ENCODE peak calls at places on chromosomes 16 and 17, in six cellular contexts. O is CD8-positive, alpha-beta memory T cell; F is endodermal cell; T is T-helper 17 cell; Z is posterior cingulate gyrus; L is glomerular endothelial cell. V is an unnamed sample.
A peak's percentile ranks its signal among the peaks of the same experiment; 100 is the strongest.

GRCh38 chr17:39080416-39081179 is 70.8 kb downstream of the PLXDC1 start:
- DNase-seq in O (no peak), F (no peak), T (no peak), Z (peak; percentile 67), L (no peak), V (no peak)

GRCh38 chr16:48091077-48091476 is 64.7 kb downstream of the ABCC12 start:
- DNase-seq in O (no peak), F (no peak), T (no peak), Z (peak; percentile 46), L (no peak), V (peak; percentile 33)

GRCh38 chr16:57663436-57663835 is 4.7 kb upstream of the ADGRG3 start:
- DNase-seq in O (no peak), F (no peak), T (no peak), Z (no peak), L (no peak), V (no peak)

GRCh38 chr16:84583995-84584394 is 33.9 kb downstream of the COTL1 start:
- DNase-seq in O (no peak), F (no peak), T (no peak), Z (peak; percentile 62), L (no peak), V (no peak)

GRCh38 chr17:80270836-80271235 is 10.2 kb downstream of the RNF213 start:
- DNase-seq in O (peak; percentile 15), F (peak; percentile 98), T (no peak), Z (no peak), L (no peak), V (peak; percentile 89)

GRCh38 chr17:17156511-17156910 is 49.6 kb downstream of the PLD6 start:
- DNase-seq in O (no peak), F (no peak), T (no peak), Z (no peak), L (no peak), V (no peak)

GRCh38 chr16:57946181-57946801 is 24.6 kb downstream of the CNGB1 start:
- DNase-seq in O (no peak), F (no peak), T (no peak), Z (no peak), L (no peak), V (no peak)

GRCh38 chr16:57730771-57731730 is 4.5 kb upstream of the KATNB1 start:
- DNase-seq in O (no peak), F (peak; percentile 53), T (no peak), Z (no peak), L (no peak), V (no peak)

GRCh38 chr17:80997471-80998387 is 6.1 kb downstream of the CHMP6 start:
- DNase-seq in O (no peak), F (peak; percentile 42), T (no peak), Z (no peak), L (no peak), V (no peak)

GRCh38 chr17:60391419-60392041 is 403 bp downstream of the USP32 start:
- DNase-seq in O (no peak), F (no peak), T (no peak), Z (no peak), L (no peak), V (peak; percentile 78)

GRCh38 chr16:87708181-87708580 is 57.6 kb downstream of the KLHDC4 start:
- DNase-seq in O (no peak), F (no peak), T (no peak), Z (no peak), L (no peak), V (no peak)

GRCh38 chr16:64153718-64154117 is 968.1 kb downstream of the CDH11 start:
- DNase-seq in O (no peak), F (no peak), T (no peak), Z (no peak), L (no peak), V (no peak)

GRCh38 chr17:31392002-31392855 is 754 bp downstream of the RAB11FIP4 start:
- DNase-seq in O (no peak), F (peak; percentile 63), T (no peak), Z (no peak), L (no peak), V (peak; percentile 28)

GRCh38 chr17:40333781-40334453 is 24.9 kb downstream of the RARA start:
- DNase-seq in O (no peak), F (no peak), T (no peak), Z (no peak), L (no peak), V (no peak)

GRCh38 chr17:66044083-66044482 is 147.8 kb downstream of the CEP112 start:
- DNase-seq in O (no peak), F (no peak), T (no peak), Z (no peak), L (no peak), V (no peak)

GRCh38 chr16:85652431-85653221 is 36.1 kb downstream of the GINS2 start:
- DNase-seq in O (no peak), F (peak; percentile 70), T (no peak), Z (peak; percentile 60), L (no peak), V (no peak)

GRCh38 chr17:61405047-61405685 is 5.5 kb downstream of the TBX2 start:
- DNase-seq in O (no peak), F (peak; percentile 85), T (no peak), Z (no peak), L (no peak), V (peak; percentile 57)

GRCh38 chr17:36869856-36870617 is 67.2 kb upstream of the LHX1 start:
- DNase-seq in O (no peak), F (peak; percentile 85), T (no peak), Z (no peak), L (no peak), V (peak; percentile 64)

GRCh38 chr17:72305964-72306551 is 185.2 kb downstream of the SOX9 start:
- DNase-seq in O (no peak), F (no peak), T (no peak), Z (no peak), L (no peak), V (no peak)

GRCh38 chr16:12541672-12542071 is 262.0 kb downstream of the CPPED1 start:
- DNase-seq in O (no peak), F (no peak), T (no peak), Z (no peak), L (no peak), V (no peak)

GRCh38 chr17:50863221-50863843 is 2.8 kb downstream of the TOB1 start:
- DNase-seq in O (no peak), F (peak; percentile 91), T (no peak), Z (peak; percentile 46), L (no peak), V (peak; percentile 79)

GRCh38 chr17:68812876-68813584 is 142.2 kb downstream of the ABCA8 start:
- DNase-seq in O (no peak), F (no peak), T (no peak), Z (no peak), L (no peak), V (no peak)

GRCh38 chr17:65413390-65413789 is 148.1 kb downstream of the AXIN2 start:
- DNase-seq in O (no peak), F (peak; percentile 11), T (no peak), Z (no peak), L (no peak), V (no peak)

GRCh38 chr17:56497132-56497531 is 96.4 kb upstream of the NOG start:
- DNase-seq in O (no peak), F (no peak), T (no peak), Z (no peak), L (no peak), V (no peak)

GRCh38 chr17:20116683-20117309 is 107.6 kb downstream of the SPECC1 start:
- DNase-seq in O (peak; percentile 55), F (peak; percentile 86), T (peak; percentile 39), Z (no peak), L (no peak), V (peak; percentile 89)

GRCh38 chr17:80826346-80826954 is 165.2 kb upstream of the CHMP6 start:
- DNase-seq in O (no peak), F (no peak), T (no peak), Z (no peak), L (no peak), V (no peak)

GRCh38 chr17:36978810-36979584 is 30.2 kb downstream of the AATF start:
- DNase-seq in O (no peak), F (no peak), T (no peak), Z (no peak), L (no peak), V (no peak)

GRCh38 chr16:4937782-4938682 is 1.1 kb upstream of the PPL start:
- DNase-seq in O (no peak), F (peak; percentile 23), T (no peak), Z (no peak), L (no peak), V (no peak)

GRCh38 chr17:82439194-82439828 is 11.2 kb downstream of the CYBC1 start:
- DNase-seq in O (no peak), F (peak; percentile 46), T (no peak), Z (no peak), L (no peak), V (no peak)

GRCh38 chr17:75011788-75012319 is 616 bp upstream of the MRPL58 start:
- DNase-seq in O (no peak), F (no peak), T (no peak), Z (peak; percentile 66), L (no peak), V (peak; percentile 42)

GRCh38 chr17:82690786-82691489 is 7.6 kb downstream of the RAB40B start:
- DNase-seq in O (no peak), F (no peak), T (no peak), Z (no peak), L (no peak), V (no peak)

GRCh38 chr17:50443492-50444051 is 17.6 kb downstream of the ACSF2 start:
- DNase-seq in O (no peak), F (no peak), T (no peak), Z (no peak), L (no peak), V (no peak)

GRCh38 chr17:77126519-77126918 is 14.2 kb upstream of the SEC14L1 start:
- DNase-seq in O (no peak), F (no peak), T (no peak), Z (no peak), L (no peak), V (no peak)

GRCh38 chr16:89637379-89637778 is 20.1 kb downstream of the CHMP1A start:
- DNase-seq in O (no peak), F (no peak), T (no peak), Z (no peak), L (no peak), V (no peak)

GRCh38 chr17:19003966-19004600 is 481 bp downstream of the FAM83G start:
- DNase-seq in O (no peak), F (peak; percentile 94), T (peak; percentile 57), Z (no peak), L (no peak), V (peak; percentile 65)

GRCh38 chr17:36864827-36865320 is 72.4 kb upstream of the LHX1 start:
- DNase-seq in O (no peak), F (peak; percentile 56), T (no peak), Z (no peak), L (no peak), V (no peak)

GRCh38 chr17:2435181-2435741 is 34.4 kb upstream of the MNT start:
- DNase-seq in O (no peak), F (peak; percentile 85), T (no peak), Z (peak; percentile 42), L (no peak), V (peak; percentile 91)

V was measured in GM23338.